ENCODE peak calls at places on chromosomes 13 and 19, in six cellular contexts. One of them, this sample, is unnamed.

GRCh38 chr19:15672580-15673175 is at the start of gene CYP4F12:
- DNase-seq in ACHN: no peak
- DNase-seq in GOT3: peak; percentile 11
- DNase-seq in iPS-NIHi11: no peak
- DNase-seq in GF-D8: no peak
- DNase-seq in RWPE1: peak; percentile 60
- DNase-seq in this sample: peak; percentile 91

GRCh38 chr13:67077132-67077531 is 153.0 kb downstream of the PCDH9 start:
- DNase-seq in ACHN: no peak
- DNase-seq in GOT3: no peak
- DNase-seq in iPS-NIHi11: no peak
- DNase-seq in GF-D8: no peak
- DNase-seq in RWPE1: no peak
- DNase-seq in this sample: no peak

GRCh38 chr13:26838821-26839220 is 78.2 kb upstream of the GPR12 start:
- DNase-seq in ACHN: no peak
- DNase-seq in GOT3: no peak
- DNase-seq in iPS-NIHi11: no peak
- DNase-seq in GF-D8: no peak
- DNase-seq in RWPE1: no peak
- DNase-seq in this sample: no peak

GRCh38 chr13:95535243-95535642 is 17.3 kb upstream of the CLDN10 start:
- DNase-seq in ACHN: peak; percentile 74
- DNase-seq in GOT3: no peak
- DNase-seq in iPS-NIHi11: no peak
- DNase-seq in GF-D8: no peak
- DNase-seq in RWPE1: peak; percentile 83
- DNase-seq in this sample: no peak

GRCh38 chr13:52744842-52745241 is 5.2 kb upstream of the CNMD start:
- DNase-seq in ACHN: no peak
- DNase-seq in GOT3: no peak
- DNase-seq in iPS-NIHi11: no peak
- DNase-seq in GF-D8: no peak
- DNase-seq in RWPE1: no peak
- DNase-seq in this sample: no peak

GRCh38 chr19:48123907-48124675 is 13.5 kb upstream of the PLA2G4C start:
- DNase-seq in ACHN: no peak
- DNase-seq in GOT3: no peak
- DNase-seq in iPS-NIHi11: no peak
- DNase-seq in GF-D8: no peak
- DNase-seq in RWPE1: peak; percentile 69
- DNase-seq in this sample: no peak

GRCh38 chr13:99307648-99308339 is 595 bp upstream of the GPR183 start:
- DNase-seq in ACHN: peak; percentile 61
- DNase-seq in GOT3: no peak
- DNase-seq in iPS-NIHi11: no peak
- DNase-seq in GF-D8: no peak
- DNase-seq in RWPE1: peak; percentile 21
- DNase-seq in this sample: no peak

GRCh38 chr13:37360556-37360955 is 238.0 kb downstream of the POSTN start:
- DNase-seq in ACHN: no peak
- DNase-seq in GOT3: no peak
- DNase-seq in iPS-NIHi11: no peak
- DNase-seq in GF-D8: no peak
- DNase-seq in RWPE1: no peak
- DNase-seq in this sample: no peak

GRCh38 chr13:50529154-50529882 is 314.2 kb downstream of the DLEU7 start:
- DNase-seq in ACHN: peak; percentile 86
- DNase-seq in GOT3: peak; percentile 25
- DNase-seq in iPS-NIHi11: peak; percentile 46
- DNase-seq in GF-D8: no peak
- DNase-seq in RWPE1: peak; percentile 59
- DNase-seq in this sample: peak; percentile 89

GRCh38 chr19:38718747-38719543 is 25.3 kb downstream of the CAPN12 start:
- DNase-seq in ACHN: no peak
- DNase-seq in GOT3: no peak
- DNase-seq in iPS-NIHi11: peak; percentile 82
- DNase-seq in GF-D8: no peak
- DNase-seq in RWPE1: no peak
- DNase-seq in this sample: no peak

GRCh38 chr13:80341771-80342271 is 895 bp upstream of the SPRY2 start:
- DNase-seq in ACHN: peak; percentile 60
- DNase-seq in GOT3: no peak
- DNase-seq in iPS-NIHi11: peak; percentile 49
- DNase-seq in GF-D8: peak; percentile 57
- DNase-seq in RWPE1: no peak
- DNase-seq in this sample: peak; percentile 68

GRCh38 chr13:110334256-110334655 is 27.2 kb downstream of the COL4A2 start:
- DNase-seq in ACHN: no peak
- DNase-seq in GOT3: no peak
- DNase-seq in iPS-NIHi11: no peak
- DNase-seq in GF-D8: no peak
- DNase-seq in RWPE1: no peak
- DNase-seq in this sample: no peak

GRCh38 chr19:38266981-38267597 is 2.7 kb downstream of the SPINT2 start:
- DNase-seq in ACHN: peak; percentile 50
- DNase-seq in GOT3: no peak
- DNase-seq in iPS-NIHi11: no peak
- DNase-seq in GF-D8: no peak
- DNase-seq in RWPE1: peak; percentile 71
- DNase-seq in this sample: no peak

GRCh38 chr19:55352040-55352439 is 2.5 kb downstream of the COX6B2 start:
- DNase-seq in ACHN: no peak
- DNase-seq in GOT3: no peak
- DNase-seq in iPS-NIHi11: no peak
- DNase-seq in GF-D8: no peak
- DNase-seq in RWPE1: no peak
- DNase-seq in this sample: no peak

GRCh38 chr19:15337202-15337601 is 4.9 kb upstream of the BRD4 start:
- DNase-seq in ACHN: no peak
- DNase-seq in GOT3: no peak
- DNase-seq in iPS-NIHi11: no peak
- DNase-seq in GF-D8: no peak
- DNase-seq in RWPE1: no peak
- DNase-seq in this sample: no peak

GRCh38 chr19:30070198-30070969 is 128.3 kb downstream of the URI1 start:
- DNase-seq in ACHN: no peak
- DNase-seq in GOT3: no peak
- DNase-seq in iPS-NIHi11: no peak
- DNase-seq in GF-D8: no peak
- DNase-seq in RWPE1: no peak
- DNase-seq in this sample: peak; percentile 44

GRCh38 chr19:45591004-45591637 is 6.5 kb upstream of the OPA3 start:
- DNase-seq in ACHN: peak; percentile 14
- DNase-seq in GOT3: no peak
- DNase-seq in iPS-NIHi11: peak; percentile 84
- DNase-seq in GF-D8: peak; percentile 3
- DNase-seq in RWPE1: no peak
- DNase-seq in this sample: no peak

GRCh38 chr13:41720839-41721561 is 239.9 kb downstream of the VWA8 start:
- DNase-seq in ACHN: no peak
- DNase-seq in GOT3: no peak
- DNase-seq in iPS-NIHi11: no peak
- DNase-seq in GF-D8: no peak
- DNase-seq in RWPE1: peak; percentile 26
- DNase-seq in this sample: no peak

GRCh38 chr19:45245334-45245787 is at the start of gene EXOC3L2:
- DNase-seq in ACHN: no peak
- DNase-seq in GOT3: no peak
- DNase-seq in iPS-NIHi11: peak; percentile 61
- DNase-seq in GF-D8: no peak
- DNase-seq in RWPE1: no peak
- DNase-seq in this sample: no peak

GRCh38 chr19:12581100-12581499 is 29.5 kb downstream of the ZNF490 start:
- DNase-seq in ACHN: no peak
- DNase-seq in GOT3: no peak
- DNase-seq in iPS-NIHi11: no peak
- DNase-seq in GF-D8: no peak
- DNase-seq in RWPE1: no peak
- DNase-seq in this sample: no peak

GRCh38 chr19:32924200-32924599 is 47.6 kb downstream of the CEP89 start:
- DNase-seq in ACHN: no peak
- DNase-seq in GOT3: no peak
- DNase-seq in iPS-NIHi11: no peak
- DNase-seq in GF-D8: no peak
- DNase-seq in RWPE1: no peak
- DNase-seq in this sample: no peak

GRCh38 chr13:67314405-67314804 is 84.3 kb upstream of the PCDH9 start:
- DNase-seq in ACHN: no peak
- DNase-seq in GOT3: no peak
- DNase-seq in iPS-NIHi11: no peak
- DNase-seq in GF-D8: no peak
- DNase-seq in RWPE1: no peak
- DNase-seq in this sample: no peak

GRCh38 chr19:10290876-10291553 is 1.3 kb downstream of the ICAM5 start:
- DNase-seq in ACHN: peak; percentile 23
- DNase-seq in GOT3: no peak
- DNase-seq in iPS-NIHi11: peak; percentile 55
- DNase-seq in GF-D8: no peak
- DNase-seq in RWPE1: peak; percentile 64
- DNase-seq in this sample: no peak

GRCh38 chr13:109204252-109204651 is 574.8 kb downstream of the MYO16 start:
- DNase-seq in ACHN: no peak
- DNase-seq in GOT3: no peak
- DNase-seq in iPS-NIHi11: no peak
- DNase-seq in GF-D8: no peak
- DNase-seq in RWPE1: no peak
- DNase-seq in this sample: no peak

GRCh38 chr13:95660981-95661581 is 15.9 kb upstream of the DNAJC3 start:
- DNase-seq in ACHN: peak; percentile 47
- DNase-seq in GOT3: no peak
- DNase-seq in iPS-NIHi11: peak; percentile 26
- DNase-seq in GF-D8: peak; percentile 32
- DNase-seq in RWPE1: peak; percentile 45
- DNase-seq in this sample: no peak

GRCh38 chr19:18300930-18301717 is 19.7 kb upstream of the JUND start:
- DNase-seq in ACHN: peak; percentile 72
- DNase-seq in GOT3: peak; percentile 25
- DNase-seq in iPS-NIHi11: peak; percentile 52
- DNase-seq in GF-D8: no peak
- DNase-seq in RWPE1: peak; percentile 36
- DNase-seq in this sample: no peak

GRCh38 chr13:108508263-108508662 is 121.1 kb upstream of the MYO16 start:
- DNase-seq in ACHN: peak; percentile 29
- DNase-seq in GOT3: no peak
- DNase-seq in iPS-NIHi11: peak; percentile 49
- DNase-seq in GF-D8: no peak
- DNase-seq in RWPE1: peak; percentile 18
- DNase-seq in this sample: no peak

GRCh38 chr13:30346159-30346788 is 38.9 kb upstream of the KATNAL1 start:
- DNase-seq in ACHN: no peak
- DNase-seq in GOT3: no peak
- DNase-seq in iPS-NIHi11: no peak
- DNase-seq in GF-D8: peak; percentile 36
- DNase-seq in RWPE1: no peak
- DNase-seq in this sample: no peak

GRCh38 chr13:79519252-79519651 is 38.3 kb downstream of the NDFIP2 start:
- DNase-seq in ACHN: no peak
- DNase-seq in GOT3: no peak
- DNase-seq in iPS-NIHi11: no peak
- DNase-seq in GF-D8: no peak
- DNase-seq in RWPE1: peak; percentile 26
- DNase-seq in this sample: no peak

GRCh38 chr13:34129422-34129821 is 311.5 kb downstream of the RFC3 start:
- DNase-seq in ACHN: no peak
- DNase-seq in GOT3: no peak
- DNase-seq in iPS-NIHi11: no peak
- DNase-seq in GF-D8: no peak
- DNase-seq in RWPE1: no peak
- DNase-seq in this sample: no peak

GRCh38 chr13:107809125-107809524 is 406.2 kb downstream of the LIG4 start:
- DNase-seq in ACHN: no peak
- DNase-seq in GOT3: no peak
- DNase-seq in iPS-NIHi11: no peak
- DNase-seq in GF-D8: no peak
- DNase-seq in RWPE1: no peak
- DNase-seq in this sample: no peak

GRCh38 chr19:16628984-16629691 is 1.1 kb upstream of the MED26 start:
- DNase-seq in ACHN: no peak
- DNase-seq in GOT3: no peak
- DNase-seq in iPS-NIHi11: no peak
- DNase-seq in GF-D8: no peak
- DNase-seq in RWPE1: peak; percentile 26
- DNase-seq in this sample: no peak

GRCh38 chr13:48801255-48801654 is 147.5 kb downstream of the CYSLTR2 start:
- DNase-seq in ACHN: no peak
- DNase-seq in GOT3: no peak
- DNase-seq in iPS-NIHi11: no peak
- DNase-seq in GF-D8: no peak
- DNase-seq in RWPE1: no peak
- DNase-seq in this sample: no peak

GRCh38 chr19:33450689-33451088 is 70.9 kb downstream of the PEPD start:
- DNase-seq in ACHN: no peak
- DNase-seq in GOT3: no peak
- DNase-seq in iPS-NIHi11: no peak
- DNase-seq in GF-D8: no peak
- DNase-seq in RWPE1: no peak
- DNase-seq in this sample: no peak

GRCh38 chr13:23848639-23849282 is 40.4 kb downstream of the MIPEP start:
- DNase-seq in ACHN: no peak
- DNase-seq in GOT3: no peak
- DNase-seq in iPS-NIHi11: no peak
- DNase-seq in GF-D8: no peak
- DNase-seq in RWPE1: no peak
- DNase-seq in this sample: no peak

This sample was measured in suprapubic skin.